ENCODE peak calls at places on chromosomes 3 and 15, in nine cellular contexts. H, V, O, R, I, Y, T, E and W are unnamed samples.

GRCh38 chr3:150544726-150545125 is 1.6 kb downstream of the SERP1 start:
- DNase-seq in H (no peak), V (no peak), O (no peak), R (no peak), I (peak), Y (peak), T (no peak), E (no peak), W (no peak)

GRCh38 chr3:115072265-115073008 is 74.7 kb downstream of the ZBTB20 start:
- DNase-seq in H (no peak), V (peak), O (no peak), R (no peak), I (no peak), Y (peak), T (no peak), E (no peak), W (no peak)

GRCh38 chr3:182142928-182143327 is 431.2 kb downstream of the SOX2 start:
- DNase-seq in H (no peak), V (no peak), O (no peak), R (no peak), I (no peak), Y (no peak), T (peak), E (no peak), W (no peak)

GRCh38 chr15:72604794-72605193 is 49.7 kb upstream of the GOLGA6B start:
- DNase-seq in H (no peak), V (peak), O (peak), R (no peak), I (no peak), Y (no peak), T (no peak), E (no peak), W (no peak)

GRCh38 chr3:57942872-57943283 is 65.3 kb upstream of the FLNB start:
- DNase-seq in H (no peak), V (no peak), O (no peak), R (no peak), I (no peak), Y (no peak), T (no peak), E (no peak), W (peak)

GRCh38 chr15:34889486-34889885 is 80.1 kb downstream of the AQR start:
- DNase-seq in H (no peak), V (no peak), O (no peak), R (no peak), I (no peak), Y (no peak), T (no peak), E (no peak), W (no peak)

GRCh38 chr3:35639251-35640185 is at the start of gene ARPP21:
- DNase-seq in H (no peak), V (no peak), O (no peak), R (no peak), I (no peak), Y (peak), T (no peak), E (no peak), W (no peak)

GRCh38 chr15:65194826-65195541 is 9.8 kb upstream of the CLPX start:
- DNase-seq in H (no peak), V (no peak), O (no peak), R (no peak), I (no peak), Y (no peak), T (no peak), E (no peak), W (no peak)

GRCh38 chr15:76929011-76929760 is 2.4 kb upstream of the RCN2 start:
- DNase-seq in H (no peak), V (no peak), O (no peak), R (no peak), I (no peak), Y (no peak), T (no peak), E (no peak), W (no peak)

GRCh38 chr15:39699531-39700110 is 83.0 kb downstream of the FSIP1 start:
- DNase-seq in H (no peak), V (no peak), O (no peak), R (no peak), I (no peak), Y (no peak), T (no peak), E (no peak), W (no peak)

GRCh38 chr3:29156071-29156715 is 124.7 kb upstream of the RBMS3 start:
- DNase-seq in H (no peak), V (no peak), O (no peak), R (no peak), I (no peak), Y (no peak), T (peak), E (no peak), W (peak)

GRCh38 chr3:29153811-29154210 is 127.1 kb upstream of the RBMS3 start:
- DNase-seq in H (no peak), V (no peak), O (no peak), R (no peak), I (no peak), Y (no peak), T (no peak), E (no peak), W (no peak)

DNA sequence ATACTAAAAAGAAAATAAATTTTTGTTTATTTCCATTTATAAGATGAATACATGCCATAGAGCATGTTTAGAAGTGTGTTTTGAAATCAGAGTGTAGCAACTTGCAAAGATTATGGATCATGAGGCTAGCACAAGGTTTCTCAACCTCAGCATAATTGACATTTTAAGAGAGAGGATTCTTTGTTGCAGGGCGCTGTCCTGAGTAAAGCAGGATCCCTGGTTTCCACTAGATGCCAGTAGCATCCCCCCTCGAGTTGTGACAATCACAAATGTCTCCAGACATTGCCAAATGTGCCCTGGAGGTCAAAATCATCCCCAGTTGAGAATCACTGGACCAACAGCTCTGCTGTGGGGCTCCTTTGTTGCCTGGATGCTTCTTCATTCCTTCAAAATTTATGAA is 128.5 kb upstream of the RBMS3 start:
- DNase-seq in H (no peak), V (no peak), O (no peak), R (no peak), I (no peak), Y (no peak), T (no peak), E (no peak), W (no peak)
- TF ChIP-seq CTCF in H (peak), V (peak), O (no peak), R (no peak), I (no peak), Y (no peak), T (peak), E (no peak), W (no peak)

DNA sequence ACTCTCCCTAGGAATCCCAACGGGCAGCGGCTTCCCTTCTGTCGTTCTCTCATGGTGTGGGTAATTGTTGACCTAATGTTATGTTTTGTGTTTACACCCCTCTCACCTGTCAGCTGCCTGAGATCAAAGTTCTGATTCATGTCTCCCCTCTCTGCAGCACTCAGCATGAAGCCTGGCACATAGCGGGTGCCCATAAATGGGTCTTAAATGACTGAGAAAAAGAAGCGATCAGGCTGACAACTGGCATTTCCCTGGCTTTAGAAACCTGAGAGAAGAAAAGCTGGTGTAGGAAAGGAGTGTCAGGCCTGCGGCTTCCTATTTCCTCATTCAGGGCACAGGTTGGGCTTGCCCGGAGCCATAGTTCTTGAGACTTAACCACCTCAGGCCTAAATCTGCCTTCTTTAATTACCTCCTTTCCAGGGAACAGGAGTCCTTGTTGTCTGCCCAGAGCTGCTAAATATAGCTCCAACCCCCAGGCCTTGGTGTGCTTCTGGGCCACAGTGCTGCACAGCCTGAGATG is 31.8 kb downstream of the LPP start:
- DNase-seq in H (no peak), V (no peak), O (no peak), R (no peak), I (peak), Y (no peak), T (no peak), E (no peak), W (peak)
- TF ChIP-seq POLR2AphosphoS5 in H (no peak), V (no peak), O (peak), R (no peak), I (no peak), Y (no peak), T (no peak), E (no peak), W (peak)

GRCh38 chr15:68197661-68198437 is 7.3 kb downstream of the CALML4 start:
- DNase-seq in H (no peak), V (no peak), O (peak), R (no peak), I (no peak), Y (no peak), T (no peak), E (no peak), W (no peak)

GRCh38 chr15:68192804-68193521 is 12.2 kb downstream of the CALML4 start:
- DNase-seq in H (no peak), V (no peak), O (peak), R (no peak), I (no peak), Y (no peak), T (no peak), E (no peak), W (no peak)

GRCh38 chr15:68197170-68197492 is 8.0 kb downstream of the CALML4 start:
- DNase-seq in H (no peak), V (no peak), O (no peak), R (no peak), I (no peak), Y (no peak), T (no peak), E (no peak), W (no peak)

GRCh38 chr15:68196445-68197169 is 8.5 kb downstream of the CALML4 start:
- DNase-seq in H (no peak), V (no peak), O (peak), R (no peak), I (no peak), Y (no peak), T (no peak), E (no peak), W (no peak)

DNA sequence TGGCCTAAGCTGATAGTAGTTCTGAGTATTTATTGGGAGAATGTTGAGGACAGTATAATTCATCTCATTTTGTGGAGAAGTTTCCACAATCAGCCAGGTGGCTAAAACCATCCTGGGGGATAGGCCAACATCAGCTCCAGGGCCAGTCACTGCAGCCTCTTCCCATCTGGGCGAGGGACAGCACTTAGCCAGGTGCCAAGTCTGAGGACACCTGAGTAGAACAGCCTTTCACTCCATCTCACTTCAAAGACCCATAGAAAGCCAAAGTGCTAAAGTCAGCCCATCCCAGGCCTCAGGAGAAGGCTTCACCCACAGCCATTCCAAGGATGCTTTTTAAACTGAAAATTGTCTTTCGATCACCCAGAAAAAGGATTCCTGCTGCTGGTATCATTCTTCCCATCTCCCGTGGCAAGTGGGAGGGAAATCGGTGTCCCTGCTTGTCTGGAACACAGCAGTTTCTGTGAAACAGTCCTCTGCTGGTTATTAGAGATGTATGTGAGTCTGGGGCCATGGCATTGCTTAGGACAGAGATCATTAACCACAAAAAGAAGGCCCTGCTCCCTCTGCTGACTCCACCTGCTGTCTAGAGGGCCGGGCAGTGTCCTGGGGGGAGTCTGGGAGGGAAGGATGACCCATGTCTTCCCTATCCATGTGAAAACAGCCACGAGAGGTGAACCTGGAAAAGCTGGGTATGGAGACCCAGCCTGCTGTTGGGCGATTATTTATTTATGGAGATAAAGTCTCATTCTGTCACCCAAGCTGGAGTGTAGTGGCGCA is 9.6 kb downstream of the CALML4 start:
- DNase-seq in H (no peak), V (no peak), O (peak), R (no peak), I (no peak), Y (no peak), T (no peak), E (no peak), W (no peak)
- TF ChIP-seq CTCF in H (no peak), V (peak), O (no peak), R (no peak), I (no peak), Y (no peak), T (no peak), E (no peak), W (no peak)

DNA sequence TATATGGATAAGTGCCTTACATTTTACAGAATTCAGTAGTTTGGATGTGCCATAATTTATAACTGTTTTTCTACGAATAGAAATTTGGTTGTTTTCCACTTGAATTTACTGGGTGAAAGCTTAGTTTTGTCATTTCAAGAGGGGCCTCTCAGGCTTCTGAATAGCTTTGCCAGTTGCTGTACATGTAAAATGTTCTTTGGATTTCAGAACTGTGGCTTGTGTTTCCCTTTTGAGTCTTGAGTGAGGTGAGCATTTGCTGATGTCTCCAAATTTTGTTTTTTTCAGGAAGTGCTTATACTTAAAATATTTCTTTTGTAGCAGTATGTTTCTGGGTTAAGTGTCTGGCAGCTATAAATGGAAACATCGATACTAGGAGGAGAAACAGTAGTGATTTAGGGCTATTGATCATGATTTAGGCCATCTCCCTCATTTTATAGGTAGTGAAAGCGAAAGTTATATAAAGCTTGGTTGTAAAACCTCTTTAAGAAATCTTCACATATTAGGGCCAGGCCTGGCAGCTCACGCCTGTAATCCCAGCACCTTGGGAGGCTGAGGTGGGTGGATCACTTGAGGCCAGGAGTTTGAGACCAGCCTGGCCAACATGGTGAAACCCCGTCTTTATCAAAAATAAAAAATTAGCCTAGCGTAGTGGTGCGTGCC is 9.2 kb upstream of the TRAK1 start:
- DNase-seq in H (no peak), V (no peak), O (no peak), R (no peak), I (no peak), Y (no peak), T (no peak), E (no peak), W (no peak)
- TF ChIP-seq POLR2AphosphoS5 in H (no peak), V (no peak), O (no peak), R (no peak), I (no peak), Y (no peak), T (no peak), E (no peak), W (no peak)

DNA sequence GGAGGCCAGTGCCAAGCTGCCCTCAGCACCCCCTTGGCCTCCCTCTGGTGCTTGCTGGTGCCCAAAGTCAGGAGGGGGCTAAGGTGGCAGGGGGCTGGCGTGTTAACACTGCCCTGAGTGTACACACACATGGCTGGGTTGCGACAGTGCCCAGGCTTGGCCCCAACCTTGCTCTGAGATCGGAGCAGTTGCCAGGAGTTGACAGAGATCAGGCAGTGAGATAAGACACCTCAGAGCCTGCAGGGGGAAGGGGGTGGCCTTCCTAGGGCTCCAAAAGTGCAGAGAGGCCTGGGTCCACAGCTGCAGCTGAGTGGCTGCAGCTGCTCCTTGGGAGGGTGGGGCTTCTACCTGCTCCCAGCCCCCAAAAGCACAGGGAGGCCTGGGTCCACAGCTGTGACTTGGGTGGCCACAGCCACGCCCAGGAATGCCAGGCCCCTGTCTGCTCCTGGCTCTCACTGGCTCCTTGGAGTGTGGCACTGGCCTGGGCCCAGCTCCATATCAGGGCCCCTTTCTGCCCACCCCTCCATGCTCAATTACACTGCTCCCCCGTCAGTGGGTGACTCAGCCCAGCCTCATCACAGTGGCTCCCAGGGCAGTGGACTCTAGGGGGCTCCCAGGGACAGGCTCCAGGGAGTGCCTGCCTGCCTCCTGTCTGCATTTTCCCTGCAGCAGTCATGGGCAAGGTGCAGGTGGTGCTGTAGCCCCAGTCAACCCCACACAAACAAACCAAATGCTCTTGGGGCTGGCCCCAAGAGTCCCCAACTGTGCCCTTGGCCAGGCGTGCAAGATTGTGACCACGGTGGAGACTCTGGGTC is 56.4 kb upstream of the C15orf39 start:
- DNase-seq in H (no peak), V (no peak), O (no peak), R (no peak), I (peak), Y (no peak), T (no peak), E (no peak), W (no peak)
- TF ChIP-seq CTCF in H (no peak), V (peak), O (no peak), R (no peak), I (peak), Y (no peak), T (no peak), E (no peak), W (no peak)

DNA sequence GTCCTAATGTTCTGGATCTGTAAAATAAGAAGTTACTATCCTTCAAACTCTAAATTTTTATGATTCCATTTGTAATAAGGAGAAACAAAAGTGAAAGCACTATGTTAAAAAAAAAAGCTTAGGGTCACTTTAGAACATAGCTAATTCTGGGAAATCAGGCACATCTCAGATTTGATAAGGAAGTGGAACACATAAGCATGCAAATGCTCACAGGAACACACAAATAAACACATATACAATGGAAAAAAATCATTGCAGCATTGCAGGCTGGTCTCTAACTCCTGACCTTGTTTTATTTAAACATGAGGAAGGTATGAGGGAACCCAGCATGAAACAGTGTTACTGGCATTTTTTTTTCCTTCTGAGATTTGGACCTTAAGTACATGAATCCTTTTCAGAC is 63.2 kb upstream of the TNFSF10 start:
- DNase-seq in H (no peak), V (no peak), O (no peak), R (no peak), I (no peak), Y (peak), T (no peak), E (no peak), W (no peak)
- TF ChIP-seq POLR2AphosphoS5 in H (no peak), V (no peak), O (no peak), R (no peak), I (no peak), Y (no peak), T (no peak), E (no peak), W (peak)